ENCODE peak calls at places on chromosomes 4 and X, in seven cellular contexts. Y is neural progenitor cell, V is esophagus squamous epithelium, H is fibroblast of mammary gland, M is cardiac muscle cell, A is IMR-90, G is kidney tubule cell. F is an unnamed sample.
A peak's percentile ranks its signal among the peaks of the same experiment; 100 is the strongest.

GRCh38 chr4:167183036-167183435 is 51.3 kb downstream of the SPOCK3 start:
- DNase-seq in G (no peak), H (no peak), A (no peak), Y (no peak), M (no peak), V (no peak), F (no peak)

GRCh38 chr4:119100640-119101039 is 35.0 kb upstream of the MYOZ2 start:
- DNase-seq in H (no peak), M (no peak), G (peak; percentile 46), A (no peak), Y (no peak), V (no peak), F (no peak)

GRCh38 chr4:138952405-138952804 is 63.2 kb upstream of the NOCT start:
- DNase-seq in H (peak; percentile 19), M (no peak), Y (no peak), V (no peak), G (peak; percentile 72), A (peak; percentile 23), F (no peak)

GRCh38 chr4:11197942-11198341 is 230.8 kb downstream of the HS3ST1 start:
- DNase-seq in A (no peak), H (no peak), G (no peak), M (no peak), Y (no peak), V (no peak), F (no peak)

GRCh38 chr4:10115271-10115656 is 1.3 kb downstream of the WDR1 start:
- DNase-seq in A (peak; percentile 60), V (no peak), G (peak; percentile 58), Y (no peak), M (peak; percentile 67), H (peak; percentile 66), F (peak; percentile 80)

GRCh38 chrX:458631-459061 is 71.9 kb upstream of the PPP2R3B start:
- DNase-seq in G (no peak), M (no peak), A (no peak), Y (no peak), V (no peak), H (no peak), F (no peak)

GRCh38 chr4:161364681-161365080 is 799.1 kb downstream of the FSTL5 start:
- DNase-seq in M (no peak), H (no peak), V (no peak), G (no peak), A (no peak), Y (no peak), F (no peak)

GRCh38 chrX:23766650-23767551 is 16.1 kb upstream of the SAT1 start:
- DNase-seq in M (no peak), Y (no peak), A (no peak), G (peak; percentile 37), H (no peak), V (no peak), F (no peak)

GRCh38 chr4:152390216-152390615 is 145.7 kb downstream of the FBXW7 start:
- DNase-seq in H (no peak), M (no peak), Y (no peak), G (no peak), V (no peak), A (no peak), F (no peak)

GRCh38 chrX:69025802-69026301 is 139.4 kb downstream of the PJA1 start:
- DNase-seq in V (no peak), M (peak; percentile 49), Y (no peak), H (peak; percentile 39), A (peak; percentile 81), G (peak; percentile 95), F (peak; percentile 84)

GRCh38 chrX:96693407-96693806 is 8.8 kb downstream of the DIAPH2 start:
- DNase-seq in V (no peak), H (no peak), M (no peak), Y (no peak), G (no peak), A (no peak), F (no peak)

GRCh38 chr4:8076023-8076422 is 82.6 kb downstream of the ABLIM2 start:
- DNase-seq in M (no peak), V (no peak), A (no peak), Y (no peak), G (no peak), H (no peak), F (no peak)

GRCh38 chrX:153672531-153673397 is 849 bp downstream of the PNCK start:
- DNase-seq in G (no peak), Y (no peak), H (no peak), M (peak; percentile 28), V (no peak), A (no peak), F (no peak)

GRCh38 chrX:9516635-9517034 is 51.8 kb downstream of the TBL1X start:
- DNase-seq in V (no peak), G (no peak), H (no peak), Y (no peak), M (no peak), A (no peak), F (no peak)

GRCh38 chr4:61292322-61292721 is 92.2 kb downstream of the ADGRL3 start:
- DNase-seq in Y (no peak), V (no peak), M (no peak), A (no peak), H (no peak), G (no peak), F (no peak)

GRCh38 chr4:66034671-66035070 is 364.4 kb upstream of the EPHA5 start:
- DNase-seq in A (no peak), V (no peak), Y (no peak), H (no peak), G (no peak), M (no peak), F (no peak)

GRCh38 chrX:151814767-151815166 is 80.2 kb downstream of the CNGA2 start:
- DNase-seq in Y (no peak), H (no peak), V (no peak), G (no peak), M (no peak), A (no peak), F (no peak)

GRCh38 chrX:150405576-150405975 is 42.5 kb downstream of the MAMLD1 start:
- DNase-seq in G (no peak), Y (no peak), H (no peak), A (no peak), V (no peak), M (no peak), F (no peak)

GRCh38 chr4:70903282-70903603 is 1.1 kb downstream of the MOB1B start:
- DNase-seq in Y (peak; percentile 28), G (peak; percentile 42), V (no peak), A (no peak), H (peak; percentile 30), M (peak; percentile 28), F (no peak)

GRCh38 chr4:41369680-41370079 is 113.0 kb downstream of the UCHL1 start:
- DNase-seq in M (peak; percentile 8), V (no peak), A (no peak), H (no peak), G (peak; percentile 88), Y (no peak), F (peak; percentile 21)

GRCh38 chr4:769511-769910 is 56.4 kb downstream of the CPLX1 start:
- DNase-seq in A (no peak), M (no peak), Y (no peak), H (no peak), G (no peak), V (no peak), F (no peak)

GRCh38 chr4:70863099-70863790 is 23.6 kb upstream of the GRSF1 start:
- DNase-seq in M (no peak), A (no peak), H (no peak), Y (no peak), G (no peak), V (no peak), F (no peak)

GRCh38 chrX:52852110-52852872 is 15.6 kb downstream of the XAGE3 start:
- DNase-seq in A (peak; percentile 43), M (no peak), G (peak; percentile 11), H (peak; percentile 30), Y (no peak), V (no peak), F (peak; percentile 26)

GRCh38 chr4:114659386-114660008 is 60.9 kb downstream of the UGT8 start:
- DNase-seq in A (peak; percentile 64), V (no peak), G (peak; percentile 74), H (peak; percentile 71), M (peak; percentile 76), Y (peak; percentile 79), F (peak; percentile 71)

F was measured in iris pigment epithelial cell.